ENCODE peak calls at places on chromosomes 5 and 9, in four cellular contexts. X, I, J and F are unnamed samples.

GRCh38 chr5:75610201-75610600 is 1.1 kb upstream of the ANKDD1B start:
- DNase-seq in X (no peak), I (no peak), J (no peak), F (no peak)

GRCh38 chr9:34170252-34170915 is 8.5 kb upstream of the UBAP1 start:
- DNase-seq in X (no peak), I (no peak), J (peak; percentile 35), F (no peak)

GRCh38 chr5:83844320-83845068 is 123.8 kb upstream of the HAPLN1 start:
- DNase-seq in X (peak; percentile 11), I (no peak), J (no peak), F (no peak)

GRCh38 chr9:104927912-104928740 is at the start of gene ABCA1:
- DNase-seq in X (peak; percentile 95), I (peak; percentile 92), J (peak; percentile 96), F (peak; percentile 91)

GRCh38 chr5:175658299-175659145 is 651 bp downstream of the HRH2 start:
- DNase-seq in X (no peak), I (peak; percentile 72), J (peak; percentile 87), F (peak; percentile 35)

GRCh38 chr5:137604348-137605095 is 105.4 kb upstream of the SPOCK1 start:
- DNase-seq in X (no peak), I (no peak), J (no peak), F (no peak)

GRCh38 chr5:174166231-174167079 is 120.9 kb downstream of the NSG2 start:
- DNase-seq in X (no peak), I (no peak), J (no peak), F (no peak)

GRCh38 chr5:16521561-16522090 is 56.0 kb upstream of the ZNF622 start:
- DNase-seq in X (no peak), I (no peak), J (no peak), F (no peak)

GRCh38 chr5:31361906-31362900 is 168.7 kb downstream of the CDH6 start:
- DNase-seq in X (no peak), I (no peak), J (no peak), F (no peak)

GRCh38 chr9:131627846-131628820 is 82.8 kb downstream of the PRRT1B start:
- DNase-seq in X (peak; percentile 94), I (no peak), J (peak; percentile 88), F (peak; percentile 75)

GRCh38 chr9:113594484-113595299 is 131.2 kb downstream of the RGS3 start:
- DNase-seq in X (no peak), I (no peak), J (peak; percentile 78), F (peak; percentile 56)

GRCh38 chr5:150298701-150299451 is 3.8 kb downstream of the ARSI start:
- DNase-seq in X (no peak), I (no peak), J (no peak), F (no peak)

GRCh38 chr5:156411131-156411727 is 84.3 kb downstream of the SGCD start:
- DNase-seq in X (no peak), I (no peak), J (no peak), F (no peak)

GRCh38 chr9:131707050-131707449 is 32.8 kb downstream of the RAPGEF1 start:
- DNase-seq in X (no peak), I (no peak), J (no peak), F (no peak)

GRCh38 chr5:14449052-14449661 is 132.4 kb upstream of the OTULINL start:
- DNase-seq in X (peak; percentile 41), I (no peak), J (no peak), F (no peak)
- TF ChIP-seq POLR2AphosphoS5 in X (no peak), I (no peak), J (no peak), F (no peak)

GRCh38 chr9:125141251-125141650 is 2.1 kb downstream of the SCAI start:
- DNase-seq in X (no peak), I (no peak), J (no peak), F (no peak)
- H3K4me3 ChIP-seq in X (no peak overlapping the region), I (no peak overlapping the region), J (no peak overlapping the region), F (no peak overlapping the region)

GRCh38 chr5:96936431-96937221 is 746 bp downstream of the LNPEP start:
- DNase-seq in X (peak; percentile 51), I (no peak), J (peak; percentile 89), F (peak; percentile 46)
- H3K4me1 ChIP-seq in X (peaks cover 28% of the 10 kb centered on the region), I (peaks cover 28% of the 10 kb centered on the region), J (peaks cover 46% of the 10 kb centered on the region), F (peaks cover 28% of the 10 kb centered on the region)

GRCh38 chr5:36704131-36704530 is 97.7 kb downstream of the SLC1A3 start:
- DNase-seq in X (no peak), I (no peak), J (no peak), F (no peak)
- TF ChIP-seq POLR2AphosphoS5 in X (no peak), I (no peak), J (no peak), F (no peak)

GRCh38 chr9:13520069-13520468 is 240.6 kb upstream of the MPDZ start:
- DNase-seq in X (no peak), I (no peak), J (no peak), F (no peak)
- H3K4me3 ChIP-seq in X (no peak overlapping the region), I (no peak overlapping the region), J (no peak overlapping the region), F (no peak overlapping the region)

GRCh38 chr5:180806351-180807011 is 3.9 kb upstream of the MGAT1 start:
- DNase-seq in X (no peak), I (no peak), J (no peak), F (no peak)

GRCh38 chr5:180807654-180808414 is 5.2 kb upstream of the MGAT1 start:
- DNase-seq in X (peak; percentile 6), I (no peak), J (no peak), F (no peak)

GRCh38 chr5:180810210-180811011 is 7.8 kb upstream of the MGAT1 start:
- DNase-seq in X (peak; percentile 99), I (peak; percentile 99), J (peak; percentile 99), F (peak; percentile 97)

GRCh38 chr5:180809403-180810209 is 7.0 kb upstream of the MGAT1 start:
- DNase-seq in X (peak; percentile 94), I (peak; percentile 96), J (peak; percentile 97), F (peak; percentile 91)

DNA sequence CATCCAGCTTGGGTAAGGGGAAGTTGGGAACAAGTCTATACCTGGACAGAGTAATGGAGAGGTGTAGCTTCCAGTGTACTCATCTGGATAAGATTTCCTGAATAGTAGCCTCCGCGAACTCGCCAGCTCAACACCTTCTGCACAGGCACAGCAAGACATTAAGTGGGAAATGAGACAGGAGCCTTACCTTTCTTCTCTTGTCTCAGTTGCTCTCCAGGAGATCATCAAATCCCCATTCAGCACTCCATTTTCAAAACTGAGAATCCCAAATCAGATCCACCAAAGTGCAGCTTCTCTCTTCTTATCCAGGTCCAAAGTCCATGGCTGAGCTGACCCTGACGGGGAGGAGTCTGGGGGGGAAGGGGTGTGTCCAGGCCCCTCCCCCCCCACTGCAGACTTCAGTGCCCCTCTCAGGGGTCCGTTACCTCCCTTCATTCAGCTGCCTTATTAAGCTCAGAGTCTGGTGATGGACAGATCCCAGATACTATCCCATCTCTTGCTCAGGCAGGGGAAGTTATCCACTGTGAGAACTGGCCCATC is 5.9 kb upstream of the MGAT1 start:
- DNase-seq in X (peak; percentile 20), I (no peak), J (no peak), F (no peak)
- H3K4me1 ChIP-seq in X (peaks cover 66% of the 10 kb centered on the region), I (peaks cover 72% of the 10 kb centered on the region), J (peaks cover 71% of the 10 kb centered on the region), F (peaks cover 75% of the 10 kb centered on the region)